ENCODE peak calls at places on chromosomes 2 and 18, in six cellular contexts. S is activated T-cell treated with anti-CD3 and anti-CD28 coated beads, Interleukin-2, amount 50 U/mL, for 24 hours; Y is NCI-H1105 treated with DMSO at 0.1 percent for 48 hours; L is dorsolateral prefrontal cortex; J is EL; V is immature natural killer cell. X is an unnamed sample.

GRCh38 chr2:220104871-220105351 is 477.5 kb downstream of the SLC4A3 start:
- DNase-seq in J (peak), S (no peak), L (no peak), V (no peak), Y (no peak), X (no peak)

GRCh38 chr2:11498543-11499034 is 32.6 kb upstream of the E2F6 start:
- DNase-seq in J (peak), L (peak), Y (no peak), S (no peak), V (no peak), X (no peak)

GRCh38 chr2:118845843-118846666 is 1.4 kb downstream of the EN1 start:
- DNase-seq in L (no peak), S (no peak), V (no peak), J (no peak), Y (peak), X (no peak)

GRCh38 chr18:32274307-32274706 is 84.5 kb downstream of the MEP1B start:
- DNase-seq in J (no peak), L (no peak), Y (no peak), S (no peak), V (no peak), X (no peak)

GRCh38 chr2:3470166-3470651 is 49.1 kb downstream of the ADI1 start:
- DNase-seq in J (peak), Y (no peak), V (no peak), S (no peak), L (no peak), X (no peak)

GRCh38 chr2:223779877-223780276 is 57.5 kb downstream of the AP1S3 start:
- DNase-seq in S (peak), J (peak), V (peak), Y (no peak), L (no peak), X (peak)

GRCh38 chr2:66508358-66509071 is 73.6 kb downstream of the MEIS1 start:
- DNase-seq in V (no peak), S (no peak), J (peak), Y (no peak), L (no peak), X (peak)

GRCh38 chr2:222024934-222025890 is 273.6 kb downstream of the PAX3 start:
- DNase-seq in V (no peak), Y (peak), J (peak), S (no peak), L (no peak), X (peak)

GRCh38 chr2:134218928-134219707 is 34.8 kb upstream of the MGAT5 start:
- DNase-seq in Y (no peak), L (no peak), S (peak), V (peak), J (peak), X (no peak)

GRCh38 chr18:58761241-58761969 is 90.1 kb downstream of the MALT1 start:
- DNase-seq in V (peak), S (no peak), Y (no peak), L (no peak), J (no peak), X (no peak)

GRCh38 chr2:170465241-170465640 is 249.9 kb upstream of the SP5 start:
- DNase-seq in S (no peak), Y (no peak), L (no peak), V (no peak), J (peak), X (no peak)

GRCh38 chr2:44291281-44292248 is 16.3 kb downstream of the SLC3A1 start:
- DNase-seq in S (no peak), Y (peak), L (peak), V (no peak), J (peak), X (peak)

GRCh38 chr18:76410660-76411417 is 84.2 kb downstream of the ZNF516 start:
- DNase-seq in J (no peak), S (no peak), L (no peak), V (no peak), Y (no peak), X (no peak)

GRCh38 chr2:154837035-154837434 is 138.5 kb downstream of the KCNJ3 start:
- DNase-seq in L (no peak), Y (no peak), V (no peak), S (no peak), J (no peak), X (no peak)

GRCh38 chr2:142672698-142673097 is 204.8 kb upstream of the KYNU start:
- DNase-seq in Y (no peak), J (no peak), L (no peak), S (no peak), V (no peak), X (no peak)

GRCh38 chr2:225065882-225066281 is 23.6 kb upstream of the DOCK10 start:
- DNase-seq in Y (no peak), V (no peak), L (no peak), S (no peak), J (no peak), X (no peak)

GRCh38 chr2:108541451-108541850 is 7.2 kb downstream of the LIMS1 start:
- DNase-seq in L (no peak), V (no peak), Y (no peak), S (no peak), J (no peak), X (no peak)

GRCh38 chr18:37425182-37425581 is 140.4 kb downstream of the CELF4 start:
- DNase-seq in Y (no peak), L (no peak), V (no peak), J (no peak), S (no peak), X (no peak)

GRCh38 chr2:134799936-134800335 is 38.5 kb upstream of the ACMSD start:
- DNase-seq in S (no peak), J (no peak), Y (no peak), V (no peak), L (no peak), X (no peak)

GRCh38 chr2:18845854-18846253 is 256.5 kb upstream of the NT5C1B start:
- DNase-seq in V (no peak), Y (no peak), S (no peak), J (no peak), L (no peak), X (no peak)

GRCh38 chr2:43131890-43132522 is 94.4 kb downstream of the ZFP36L2 start:
- DNase-seq in L (no peak), J (no peak), Y (no peak), S (peak), V (no peak), X (no peak)

GRCh38 chr18:63237911-63238710 is 81.5 kb downstream of the BCL2 start:
- DNase-seq in L (no peak), J (peak), S (no peak), Y (no peak), V (no peak), X (peak)

GRCh38 chr2:10377747-10378085 is 70.4 kb downstream of the ODC1 start:
- DNase-seq in L (no peak), Y (no peak), J (no peak), V (no peak), S (no peak), X (no peak)

GRCh38 chr2:109521751-109522374 is 91.9 kb downstream of the SEPTIN10 start:
- DNase-seq in S (no peak), V (no peak), L (no peak), J (no peak), Y (no peak), X (no peak)

GRCh38 chr2:5387421-5387820 is 304.8 kb upstream of the SOX11 start:
- DNase-seq in Y (no peak), V (no peak), S (no peak), L (no peak), J (no peak), X (no peak)

GRCh38 chr2:157155992-157156391 is 101.5 kb upstream of the GALNT5 start:
- DNase-seq in V (no peak), Y (no peak), S (no peak), L (no peak), J (no peak), X (no peak)

X was measured in endothelial cell of umbilical vein.